ENCODE peak calls at places on chromosomes 3 and 15, in six cellular contexts. M, E, R, O, A and I are unnamed samples.

GRCh38 chr3:46935168-46935858 is 41.2 kb downstream of the CCDC12 start:
- DNase-seq in M (peak; percentile 100), E (peak; percentile 93), R (peak; percentile 81), O (peak; percentile 98), A (peak; percentile 81), I (peak; percentile 91)

GRCh38 chr3:194148383-194148782 is 12.4 kb downstream of the HES1 start:
- DNase-seq in M (no peak), E (no peak), R (no peak), O (no peak), A (no peak), I (peak; percentile 72)

GRCh38 chr3:10602769-10603768 is 97.7 kb upstream of the ATP2B2 start:
- DNase-seq in M (no peak), E (no peak), R (no peak), O (no peak), A (no peak), I (no peak)

GRCh38 chr3:157360044-157360443 is 76.6 kb upstream of the PTX3 start:
- DNase-seq in M (peak; percentile 90), E (peak; percentile 7), R (peak; percentile 72), O (peak; percentile 80), A (no peak), I (no peak)

GRCh38 chr3:149455366-149455765 is 19.1 kb upstream of the TM4SF4 start:
- DNase-seq in M (no peak), E (no peak), R (no peak), O (no peak), A (no peak), I (no peak)

GRCh38 chr3:187740446-187741399 is 4.5 kb downstream of the BCL6 start:
- DNase-seq in M (peak; percentile 87), E (no peak), R (no peak), O (peak; percentile 44), A (peak; percentile 68), I (peak; percentile 76)

GRCh38 chr15:69758810-69759410 is 306.3 kb downstream of the RPLP1 start:
- DNase-seq in M (peak; percentile 89), E (peak; percentile 7), R (no peak), O (no peak), A (no peak), I (peak; percentile 33)

GRCh38 chr3:12556243-12556722 is 604 bp upstream of the MKRN2 start:
- DNase-seq in M (no peak), E (no peak), R (no peak), O (no peak), A (no peak), I (no peak)

GRCh38 chr3:135012101-135012500 is 217.0 kb downstream of the EPHB1 start:
- DNase-seq in M (no peak), E (no peak), R (no peak), O (no peak), A (no peak), I (no peak)

GRCh38 chr3:49411550-49411967 is 217 bp downstream of the RHOA start:
- DNase-seq in M (no peak), E (no peak), R (no peak), O (no peak), A (no peak), I (peak; percentile 62)

GRCh38 chr3:191235331-191236314 is 36.6 kb downstream of the OSTN start:
- DNase-seq in M (peak; percentile 35), E (no peak), R (no peak), O (peak; percentile 46), A (no peak), I (no peak)

GRCh38 chr3:42632146-42632545 is 21.4 kb upstream of the ZBTB47 start:
- DNase-seq in M (peak; percentile 84), E (no peak), R (no peak), O (no peak), A (no peak), I (no peak)

GRCh38 chr3:126127904-126128303 is 44.0 kb upstream of the SLC41A3 start:
- DNase-seq in M (no peak), E (no peak), R (no peak), O (no peak), A (no peak), I (peak; percentile 8)

GRCh38 chr3:108131105-108131794 is 40.4 kb upstream of the CD47 start:
- DNase-seq in M (peak; percentile 59), E (peak; percentile 76), R (peak; percentile 59), O (peak; percentile 74), A (no peak), I (no peak)

GRCh38 chr3:8607285-8608040 is 37.1 kb downstream of the SSUH2 start:
- DNase-seq in M (peak; percentile 79), E (no peak), R (peak; percentile 57), O (peak; percentile 84), A (peak; percentile 45), I (peak; percentile 73)

GRCh38 chr15:70576276-70576675 is 187.1 kb downstream of the UACA start:
- DNase-seq in M (no peak), E (no peak), R (no peak), O (no peak), A (no peak), I (no peak)

GRCh38 chr3:30672959-30673358 is 66.6 kb downstream of the TGFBR2 start:
- DNase-seq in M (no peak), E (no peak), R (no peak), O (no peak), A (no peak), I (no peak)

GRCh38 chr3:52682016-52682415 is 3.7 kb downstream of the PBRM1 start:
- DNase-seq in M (peak; percentile 78), E (no peak), R (no peak), O (peak; percentile 71), A (no peak), I (no peak)

GRCh38 chr15:70664494-70664893 is 98.9 kb downstream of the UACA start:
- DNase-seq in M (peak; percentile 15), E (no peak), R (no peak), O (no peak), A (no peak), I (no peak)

GRCh38 chr3:85483986-85484385 is 525.2 kb downstream of the CADM2 start:
- DNase-seq in M (no peak), E (no peak), R (no peak), O (no peak), A (no peak), I (no peak)

GRCh38 chr3:146521356-146521755 is 23.1 kb downstream of the PLSCR1 start:
- DNase-seq in M (no peak), E (no peak), R (no peak), O (no peak), A (no peak), I (no peak)